ENCODE peak calls at places on chromosomes 11 and 22, in five cellular contexts. G is keratinocyte, B is mammary epithelial cell, H is fibroblast of lung, J is GM23338. Z is an unnamed sample. For H3K79me2, the result is how much of the 10 kb centered on the place peaks cover.

GRCh38 chr11:22597062-22597461 is 28.6 kb downstream of the FANCF start:
- DNase-seq in B (no peak), H (no peak), J (no peak), G (no peak), Z (no peak)

GRCh38 chr11:20253796-20254195 is 93.5 kb upstream of the DBX1 start:
- DNase-seq in G (no peak), H (no peak), B (no peak), J (no peak), Z (no peak)

GRCh38 chr22:29787371-29787980 is 20.3 kb downstream of the UQCR10 start:
- DNase-seq in G (no peak), B (peak), H (no peak), J (no peak), Z (peak)

GRCh38 chr11:36976740-36977139 is 378.7 kb upstream of the RAG2 start:
- DNase-seq in B (no peak), H (no peak), G (no peak), J (no peak), Z (no peak)

GRCh38 chr11:103602846-103603245 is 433.6 kb upstream of the DDI1 start:
- DNase-seq in B (no peak), G (no peak), J (no peak), H (no peak), Z (no peak)

GRCh38 chr11:76606102-76606793 is 64.3 kb downstream of the LRRC32 start:
- DNase-seq in B (no peak), J (no peak), G (no peak), H (no peak), Z (no peak)

GRCh38 chr11:12185914-12186313 is 75.5 kb downstream of the MICAL2 start:
- DNase-seq in G (no peak), H (peak), J (no peak), B (no peak), Z (peak)

GRCh38 chr11:78795862-78796261 is 221.2 kb upstream of the NARS2 start:
- DNase-seq in J (no peak), G (no peak), B (no peak), H (peak), Z (no peak)

GRCh38 chr11:47991894-47992293 is 11.5 kb downstream of the PTPRJ start:
- DNase-seq in H (no peak), G (no peak), B (no peak), J (no peak), Z (no peak)

GRCh38 chr11:74571062-74571399 is 21.4 kb upstream of the POLD3 start:
- DNase-seq in J (no peak), H (no peak), B (no peak), G (no peak), Z (no peak)

GRCh38 chr11:111422494-111423249 is 43.6 kb upstream of the POU2AF1 start:
- DNase-seq in H (peak), J (peak), B (no peak), G (no peak), Z (peak)

GRCh38 chr22:46674367-46674781 is 54.2 kb downstream of the GRAMD4 start:
- DNase-seq in H (no peak), B (no peak), G (no peak), J (no peak), Z (no peak)

GRCh38 chr11:110312670-110313069 is 16.3 kb upstream of the RDX start:
- DNase-seq in H (no peak), G (no peak), B (no peak), J (no peak), Z (no peak)

GRCh38 chr11:33819278-33819677 is 45.0 kb upstream of the FBXO3 start:
- DNase-seq in G (no peak), B (no peak), J (no peak), H (no peak), Z (no peak)

GRCh38 chr22:31199187-31199586 is 12.9 kb upstream of the LIMK2 start:
- DNase-seq in J (peak), H (no peak), B (no peak), G (no peak), Z (no peak)

GRCh38 chr22:23062616-23063538 is 7.4 kb upstream of the GNAZ start:
- DNase-seq in J (no peak), G (no peak), H (no peak), B (no peak), Z (peak)

GRCh38 chr11:83520849-83521248 is 234.7 kb upstream of the CCDC90B start:
- DNase-seq in H (no peak), J (no peak), G (no peak), B (no peak), Z (no peak)

GRCh38 chr11:111765320-111765983 is 737 bp downstream of the PPP2R1B start:
- DNase-seq in G (no peak), B (peak), H (peak), J (peak), Z (no peak)

GRCh38 chr11:77154381-77155081 is 26.5 kb downstream of the MYO7A start:
- DNase-seq in J (no peak), H (no peak), G (no peak), B (no peak), Z (no peak)

GRCh38 chr11:18617688-18618340 is 16.3 kb downstream of the SPTY2D1 start:
- DNase-seq in G (no peak), B (no peak), J (no peak), H (peak), Z (no peak)

GRCh38 chr22:21563912-21564311 is 3.6 kb upstream of the UBE2L3 start:
- DNase-seq in G (no peak), B (no peak), H (no peak), J (no peak), Z (no peak)

GRCh38 chr11:125494987-125495725 is 909 bp downstream of the FEZ1 start:
- DNase-seq in G (no peak), H (peak), B (peak), J (peak), Z (peak)

GRCh38 chr11:1760351-1761109 is 3.2 kb downstream of the CTSD start:
- DNase-seq in G (no peak), B (no peak), H (peak), J (no peak), Z (no peak)

GRCh38 chr11:61732705-61733104 is 19.7 kb upstream of the MYRF start:
- DNase-seq in G (no peak), H (peak), B (peak), J (no peak), Z (no peak)

GRCh38 chr11:17135934-17136683 is 58.6 kb upstream of the RPS13 start:
- DNase-seq in G (no peak), H (no peak), B (no peak), J (no peak), Z (no peak)

GRCh38 chr11:69447786-69448185 is 33.7 kb upstream of the LINC01488 start:
- DNase-seq in G (no peak), J (no peak), B (peak), H (no peak), Z (no peak)

GRCh38 chr22:37906364-37907008 is 389 bp downstream of the MICALL1 start:
- DNase-seq in G (no peak), J (peak), H (no peak), B (no peak), Z (no peak)

GRCh38 chr11:13341028-13341427 is 63.4 kb downstream of the BMAL1 start:
- DNase-seq in G (no peak), B (no peak), H (no peak), J (no peak), Z (no peak)

GRCh38 chr11:71086687-71087258 is 165.6 kb downstream of the SHANK2 start:
- DNase-seq in G (no peak), B (peak), J (peak), H (no peak), Z (peak)

GRCh38 chr22:44994399-44995281 is 15.2 kb downstream of the PHF21B start:
- DNase-seq in G (no peak), J (no peak), B (no peak), H (no peak), Z (peak)

GRCh38 chr22:27692243-27692642 is 109.3 kb downstream of the MN1 start:
- DNase-seq in G (no peak), J (no peak), H (peak), B (no peak), Z (no peak)

GRCh38 chr11:7667460-7667859 is 5.8 kb downstream of the CYB5R2 start:
- DNase-seq in B (peak), H (no peak), J (no peak), G (no peak), Z (no peak)

GRCh38 chr11:58805065-58805464 is 39.4 kb downstream of the GLYATL2 start:
- DNase-seq in H (peak), B (peak), J (no peak), G (peak), Z (no peak)

GRCh38 chr11:46588915-46589314 is 4.9 kb downstream of the AMBRA1 start:
- DNase-seq in B (no peak), H (no peak), G (no peak), J (no peak), Z (no peak)

GRCh38 chr11:46593550-46594382 is at the start of gene AMBRA1:
- DNase-seq in J (peak), G (peak), B (peak), H (peak), Z (peak)

GRCh38 chr11:46588131-46588530 is 5.7 kb downstream of the AMBRA1 start:
- DNase-seq in G (no peak), J (no peak), B (no peak), H (no peak), Z (no peak)

GRCh38 chr11:46594383-46594718 is 528 bp upstream of the AMBRA1 start:
- DNase-seq in H (no peak), B (peak), G (no peak), J (no peak), Z (no peak)

DNA sequence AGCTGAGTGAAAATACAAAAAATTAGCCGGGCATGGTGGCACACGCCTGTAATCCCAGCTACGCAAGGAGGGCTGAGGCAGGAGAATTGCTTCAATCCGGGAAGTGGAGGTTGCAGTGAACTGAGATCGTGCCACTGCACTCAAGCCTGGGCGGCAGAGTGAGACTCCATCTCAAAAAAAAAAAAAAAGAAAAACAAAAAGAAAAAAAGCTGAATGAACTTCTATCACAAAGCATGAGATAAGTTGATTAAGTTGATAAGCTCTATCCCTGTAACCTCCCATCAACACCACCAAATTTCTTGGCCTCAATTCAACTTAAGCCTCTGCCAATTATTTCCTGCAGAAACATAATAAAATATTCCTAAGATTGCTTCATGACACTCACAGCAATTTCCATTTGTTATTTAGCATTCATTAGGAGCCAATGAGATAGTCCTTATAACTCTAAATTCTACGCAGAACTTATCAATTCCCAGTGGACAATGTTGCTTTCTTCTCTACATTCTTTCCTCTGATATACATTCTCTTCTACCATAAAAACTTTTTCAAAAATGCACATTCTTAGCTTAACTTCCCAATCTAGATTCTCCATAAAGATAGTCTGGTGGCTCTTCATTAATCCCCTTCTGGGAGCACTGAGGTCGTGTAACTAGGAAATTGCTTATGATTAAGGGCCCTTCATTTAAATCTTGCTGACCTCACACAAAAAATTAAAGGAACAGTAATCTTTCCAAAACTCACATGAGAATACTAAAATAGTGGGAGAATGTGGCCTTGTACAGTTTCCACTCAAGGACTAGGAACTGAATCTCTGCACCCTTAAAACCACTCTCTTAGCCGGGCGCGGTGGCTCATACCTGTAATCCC is 2.9 kb downstream of the AMBRA1 start:
- DNase-seq in J (no peak), H (no peak), B (peak), G (no peak), Z (no peak)
- H3K4me3 ChIP-seq in J (no peak), H (no peak), B (peak), G (peak), Z (no peak)

GRCh38 chr11:108216988-108217387 is 5.5 kb downstream of the NPAT start:
- DNase-seq in H (no peak), G (no peak), J (no peak), B (no peak), Z (no peak)
- H3K79me2 ChIP-seq in H (half or more), G (half or more), J (half or more), B (half or more), Z (half or more)

GRCh38 chr11:121063728-121064127 is 37.3 kb upstream of the TECTA start:
- DNase-seq in H (no peak), J (peak), B (no peak), G (no peak), Z (no peak)
- TF ChIP-seq CTCF in H (peak), J (peak), B (peak), G (no peak), Z (peak)

GRCh38 chr11:116791813-116792143 is at the start of gene APOA5:
- DNase-seq in H (no peak), B (no peak), G (no peak), J (no peak), Z (no peak)
- H3K4me3 ChIP-seq in H (no peak), B (no peak), G (no peak), J (no peak), Z (no peak)

DNA sequence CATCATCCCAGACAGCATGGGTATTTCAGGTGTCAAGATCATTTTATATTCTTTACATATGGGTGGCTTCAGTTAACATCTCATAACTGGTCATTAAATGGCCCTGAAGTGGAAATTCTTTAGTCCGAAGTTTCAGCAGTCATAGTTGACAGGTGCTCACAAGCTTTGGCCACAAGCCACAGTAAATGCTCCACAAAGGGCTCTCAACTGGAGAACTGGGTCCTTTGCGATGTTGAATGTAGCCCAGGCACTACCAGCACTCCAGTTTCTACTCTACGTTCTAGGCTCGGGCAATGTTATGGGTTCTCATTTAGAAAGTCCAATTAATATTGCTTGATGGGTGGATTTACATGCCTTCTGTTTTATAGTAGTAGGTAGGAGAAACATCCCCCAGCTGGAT is 206.3 kb downstream of the CWF19L2 start:
- DNase-seq in H (no peak), J (no peak), G (no peak), B (no peak), Z (no peak)
- H3K79me2 ChIP-seq in H (under half), J (under half), G (under half), B (under half), Z (under half)

GRCh38 chr22:25698986-25699385 is 43.0 kb upstream of the MYO18B start:
- DNase-seq in B (no peak), H (no peak), J (no peak), G (no peak), Z (no peak)

GRCh38 chr22:25700996-25701815 is 40.8 kb upstream of the MYO18B start:
- DNase-seq in J (no peak), B (no peak), G (no peak), H (peak), Z (peak)

GRCh38 chr22:25704701-25705100 is 37.3 kb upstream of the MYO18B start:
- DNase-seq in H (no peak), G (no peak), B (no peak), J (no peak), Z (no peak)

GRCh38 chr22:25702571-25703167 is 39.3 kb upstream of the MYO18B start:
- DNase-seq in J (no peak), B (peak), H (no peak), G (no peak), Z (no peak)

GRCh38 chr22:25702046-25702445 is 39.9 kb upstream of the MYO18B start:
- DNase-seq in J (no peak), B (peak), H (peak), G (no peak), Z (no peak)
- TF ChIP-seq CTCF in J (no peak), B (peak), H (no peak), G (no peak), Z (peak)

GRCh38 chr22:36198482-36198881 is 3.1 kb downstream of the APOL4 start:
- DNase-seq in B (no peak), J (no peak), H (no peak), G (no peak), Z (no peak)

GRCh38 chr22:36197601-36198146 is 3.9 kb downstream of the APOL4 start:
- DNase-seq in H (no peak), B (no peak), G (no peak), J (peak), Z (peak)

GRCh38 chr22:36196254-36197064 is 5.2 kb downstream of the APOL4 start:
- DNase-seq in H (no peak), B (no peak), J (no peak), G (no peak), Z (no peak)

GRCh38 chr22:36198936-36199616 is 2.5 kb downstream of the APOL4 start:
- DNase-seq in H (no peak), J (no peak), G (no peak), B (no peak), Z (no peak)

GRCh38 chr22:36197065-36197440 is 4.6 kb downstream of the APOL4 start:
- DNase-seq in J (peak), G (no peak), H (peak), B (no peak), Z (peak)
- H3K4me3 ChIP-seq in J (peak), G (no peak), H (no peak), B (no peak), Z (no peak)

DNA sequence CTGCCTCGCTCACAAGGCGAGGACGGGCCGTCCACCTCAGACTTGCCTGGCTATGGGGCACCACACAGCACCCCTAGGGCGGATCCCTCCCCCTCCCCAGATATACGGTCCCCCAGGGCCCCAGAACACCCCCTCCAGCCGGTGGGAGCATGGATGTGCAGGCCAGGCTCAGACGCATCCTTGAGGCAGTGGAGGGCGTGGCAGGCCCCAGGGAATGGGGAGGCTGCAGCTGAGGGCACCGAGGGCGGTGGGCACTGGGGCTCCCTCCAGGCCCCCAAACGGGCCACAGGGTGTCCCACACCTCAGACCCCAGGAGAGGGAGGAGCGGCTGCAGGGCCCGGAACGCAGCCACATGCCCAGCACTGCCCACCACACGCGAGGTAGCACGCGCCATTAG is 12.1 kb downstream of the TTLL8 start:
- DNase-seq in H (no peak), J (peak), G (no peak), B (no peak), Z (no peak)
- H3K79me2 ChIP-seq in H (under half), J (under half), G (under half), B (under half), Z (under half)